ENCODE peak calls at places on chromosomes 12 and 14, in five cellular contexts. F is adrenal gland, M is endothelial cell, O is pancreas, U is esophagus squamous epithelium. I is an unnamed sample.

GRCh38 chr12:78863482-78864427 is 819 bp upstream of the SYT1 start:
- DNase-seq in F (peak; percentile 23), M (peak; percentile 55), O (peak; percentile 49), U (no peak), I (peak; percentile 24)

GRCh38 chr12:11650697-11651281 is 1.3 kb downstream of the ETV6 start:
- DNase-seq in M (no peak), F (no peak), O (no peak), U (no peak), I (no peak)

GRCh38 chr12:57775563-57776246 is 3.3 kb downstream of the EEF1AKMT3 start:
- DNase-seq in F (no peak), U (no peak), O (no peak), M (no peak), I (no peak)

GRCh38 chr12:24226745-24227350 is 277.4 kb upstream of the SOX5 start:
- DNase-seq in F (no peak), O (no peak), U (no peak), M (no peak), I (no peak)

GRCh38 chr12:1927751-1928351 is 9.4 kb upstream of the CACNA2D4 start:
- DNase-seq in O (peak; percentile 5), U (no peak), F (peak; percentile 9), M (no peak), I (no peak)

GRCh38 chr14:61663312-61663974 is 31.9 kb upstream of the HIF1A start:
- DNase-seq in U (no peak), M (no peak), O (no peak), F (no peak), I (no peak)

GRCh38 chr14:23865502-23865901 is 88.1 kb upstream of the DHRS4 start:
- DNase-seq in O (no peak), M (no peak), U (no peak), F (no peak), I (no peak)

GRCh38 chr12:126064028-126064427 is 998.8 kb downstream of the AACS start:
- DNase-seq in O (no peak), U (no peak), F (no peak), M (no peak), I (no peak)

GRCh38 chr14:67928375-67928774 is 108.8 kb downstream of the RAD51B start:
- DNase-seq in O (no peak), M (no peak), U (no peak), F (no peak), I (no peak)

GRCh38 chr14:67935371-67935770 is 115.8 kb downstream of the RAD51B start:
- DNase-seq in U (no peak), O (no peak), F (no peak), M (no peak), I (no peak)

GRCh38 chr14:67934087-67934486 is 114.5 kb downstream of the RAD51B start:
- DNase-seq in U (no peak), F (no peak), O (peak; percentile 34), M (peak; percentile 28), I (peak; percentile 6)

GRCh38 chr14:67934851-67935250 is 115.3 kb downstream of the RAD51B start:
- DNase-seq in M (no peak), U (no peak), O (no peak), F (no peak), I (no peak)

GRCh38 chr14:67932708-67933107 is 113.1 kb downstream of the RAD51B start:
- DNase-seq in O (no peak), M (no peak), U (no peak), F (no peak), I (no peak)
- TF ChIP-seq CTCF in O (no peak), M (no peak), U (no peak), F (no peak), I (no peak)

DNA sequence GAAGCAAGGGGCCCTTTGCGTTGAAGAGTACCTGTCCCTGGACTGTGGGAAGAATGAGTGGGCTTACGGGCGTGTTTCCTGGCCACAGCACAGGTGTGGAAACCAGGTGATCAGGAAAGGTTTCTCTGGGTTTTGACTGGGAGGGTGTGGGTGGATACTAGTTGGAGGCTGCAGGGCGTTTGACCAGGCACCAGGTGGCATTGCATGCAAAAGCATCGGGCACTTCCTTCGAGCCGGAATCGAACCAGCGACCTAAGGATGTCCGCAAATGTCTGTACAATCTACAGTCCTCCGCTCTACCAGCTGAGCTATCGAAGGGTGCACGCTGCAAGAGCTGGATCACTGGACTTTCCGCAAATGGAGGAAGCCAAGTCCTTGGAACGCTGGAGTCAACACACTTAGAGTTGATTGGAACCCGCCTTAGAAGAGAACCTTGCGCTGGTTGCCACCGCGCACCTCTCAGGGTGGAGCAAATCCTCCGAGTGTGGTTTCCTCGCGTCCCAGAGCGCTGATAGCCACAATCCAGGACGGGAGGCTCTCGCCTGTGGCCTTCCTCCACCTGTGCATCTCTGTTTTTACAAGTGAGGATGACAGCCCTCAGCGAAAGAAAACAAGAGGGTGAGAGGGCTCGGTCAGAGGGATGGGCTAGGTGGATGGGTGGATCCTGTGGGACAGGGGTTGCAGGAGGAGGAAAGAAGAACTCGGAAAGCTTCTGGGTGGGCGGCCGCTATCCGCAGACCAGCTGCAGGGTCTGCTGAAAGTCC is 21.2 kb upstream of the RNASE4 start:
- DNase-seq in U (peak; percentile 10), M (peak; percentile 68), O (peak; percentile 92), F (peak; percentile 49), I (no peak)
- TF ChIP-seq CTCF in U (peak; percentile 52), M (peak; percentile 38), O (peak; percentile 56), F (peak; percentile 45), I (peak; percentile 48)

DNA sequence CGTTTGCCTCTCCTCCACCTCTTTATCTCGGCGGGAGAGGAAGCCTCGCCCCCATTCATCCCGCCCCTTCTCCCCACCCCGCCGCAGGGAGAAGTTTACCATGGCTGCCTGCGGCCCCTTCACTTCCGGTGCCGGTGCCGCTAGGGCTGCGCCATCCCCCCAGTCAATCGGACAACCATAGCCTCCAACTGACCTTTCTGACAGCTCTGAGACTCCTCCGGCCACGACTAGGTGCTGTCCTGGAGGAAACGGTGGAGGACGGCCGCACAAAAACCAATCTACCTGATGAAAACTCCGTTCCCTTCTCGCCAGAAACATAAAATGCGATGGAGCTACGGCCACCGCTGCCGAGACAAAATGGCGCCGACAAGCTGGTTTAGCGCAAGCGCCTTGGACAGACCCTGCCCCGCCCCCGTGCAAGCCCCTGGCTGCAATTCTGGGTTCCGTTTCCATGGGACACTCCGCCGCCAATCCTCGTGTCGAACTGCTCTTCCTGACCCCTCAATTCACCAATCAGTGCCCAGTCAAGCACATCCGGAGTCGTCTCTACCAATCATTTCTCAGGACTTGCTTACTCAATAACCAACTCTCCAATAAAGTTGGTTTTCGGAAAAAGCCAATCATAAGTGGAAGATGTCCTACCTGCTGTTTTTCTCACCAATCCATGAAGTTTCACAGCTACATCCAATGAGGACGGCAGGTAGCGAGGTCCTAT is 436 bp upstream of the ARID4A start:
- DNase-seq in M (peak; percentile 96), U (peak; percentile 94), F (peak; percentile 99), O (peak; percentile 98), I (peak; percentile 92)
- TF ChIP-seq CTCF in M (no peak), U (no peak), F (no peak), O (no peak), I (no peak)

GRCh38 chr14:60510254-60510975 is 1.5 kb downstream of the SIX6 start:
- DNase-seq in F (no peak), U (no peak), O (no peak), M (no peak), I (peak; percentile 14)

GRCh38 chr14:60506985-60507829 is 1.7 kb upstream of the SIX6 start:
- DNase-seq in M (no peak), F (no peak), U (no peak), O (no peak), I (no peak)

GRCh38 chr14:60508363-60508706 is 611 bp upstream of the SIX6 start:
- DNase-seq in M (no peak), F (no peak), U (no peak), O (no peak), I (no peak)

GRCh38 chr14:60509438-60510253 is 700 bp downstream of the SIX6 start:
- DNase-seq in F (no peak), M (peak; percentile 28), U (no peak), O (no peak), I (peak; percentile 17)

DNA sequence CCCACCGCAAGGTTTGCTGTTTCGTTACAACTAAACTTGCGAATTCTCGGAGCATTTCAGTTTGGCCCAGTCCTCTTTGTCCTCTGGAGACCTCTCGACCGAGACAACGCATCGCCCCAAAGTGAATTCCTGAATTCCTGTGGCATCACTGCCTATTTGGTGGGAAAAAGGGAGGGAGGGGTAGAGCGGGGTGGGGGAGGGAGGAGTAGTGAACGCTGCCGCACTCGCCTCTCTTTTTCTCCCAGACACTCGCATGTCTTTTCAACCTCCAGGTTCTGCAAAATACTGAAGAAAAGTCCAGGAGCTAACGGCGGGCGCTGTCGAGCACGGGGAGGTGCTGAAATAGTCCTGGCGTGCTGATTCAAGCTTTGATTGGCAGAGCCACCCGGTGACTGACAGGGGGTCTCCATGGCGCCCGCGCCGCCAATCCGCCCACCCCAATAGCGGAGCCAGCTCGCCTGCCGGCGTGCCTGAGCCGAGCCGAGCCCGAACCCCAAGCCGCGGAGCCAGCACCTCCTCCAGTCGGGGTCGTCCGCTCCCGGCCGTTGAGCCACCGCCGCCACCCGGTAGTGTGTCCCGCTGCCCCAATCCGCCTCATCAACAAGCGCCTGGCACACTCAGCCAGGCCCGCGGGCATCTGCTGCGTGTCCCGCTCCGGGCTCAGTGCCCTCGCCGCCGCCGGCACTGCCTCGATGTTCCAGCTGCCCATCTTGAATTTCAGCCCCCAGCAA is at the start of gene SIX6:
- DNase-seq in M (peak; percentile 68), O (no peak), F (no peak), U (no peak), I (peak; percentile 44)
- TF ChIP-seq CTCF in M (no peak), O (no peak), F (no peak), U (no peak), I (no peak)

DNA sequence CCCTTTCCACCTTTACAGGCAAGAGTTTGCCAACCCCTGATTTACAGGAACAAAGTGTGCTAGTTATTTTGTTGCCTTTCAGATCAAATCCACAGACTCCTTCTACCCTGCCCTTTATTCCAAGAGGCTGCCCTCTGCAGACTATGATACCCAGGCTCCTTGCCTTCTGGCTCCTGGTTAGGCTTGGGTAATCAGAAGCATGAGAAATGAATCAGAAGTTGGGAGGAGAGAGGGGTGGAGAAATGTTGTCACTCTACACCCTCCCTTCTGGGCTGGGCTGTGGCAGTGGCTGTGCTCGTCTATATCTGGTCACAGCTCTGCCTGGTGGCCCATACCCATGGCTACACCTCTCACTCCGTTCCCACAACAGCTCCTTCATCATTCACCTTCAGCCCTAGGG is 204.6 kb upstream of the PLXNC1 start:
- DNase-seq in U (no peak), M (no peak), O (no peak), F (peak; percentile 64), I (no peak)
- TF ChIP-seq CTCF in U (no peak), M (no peak), O (no peak), F (peak; percentile 36), I (no peak)

DNA sequence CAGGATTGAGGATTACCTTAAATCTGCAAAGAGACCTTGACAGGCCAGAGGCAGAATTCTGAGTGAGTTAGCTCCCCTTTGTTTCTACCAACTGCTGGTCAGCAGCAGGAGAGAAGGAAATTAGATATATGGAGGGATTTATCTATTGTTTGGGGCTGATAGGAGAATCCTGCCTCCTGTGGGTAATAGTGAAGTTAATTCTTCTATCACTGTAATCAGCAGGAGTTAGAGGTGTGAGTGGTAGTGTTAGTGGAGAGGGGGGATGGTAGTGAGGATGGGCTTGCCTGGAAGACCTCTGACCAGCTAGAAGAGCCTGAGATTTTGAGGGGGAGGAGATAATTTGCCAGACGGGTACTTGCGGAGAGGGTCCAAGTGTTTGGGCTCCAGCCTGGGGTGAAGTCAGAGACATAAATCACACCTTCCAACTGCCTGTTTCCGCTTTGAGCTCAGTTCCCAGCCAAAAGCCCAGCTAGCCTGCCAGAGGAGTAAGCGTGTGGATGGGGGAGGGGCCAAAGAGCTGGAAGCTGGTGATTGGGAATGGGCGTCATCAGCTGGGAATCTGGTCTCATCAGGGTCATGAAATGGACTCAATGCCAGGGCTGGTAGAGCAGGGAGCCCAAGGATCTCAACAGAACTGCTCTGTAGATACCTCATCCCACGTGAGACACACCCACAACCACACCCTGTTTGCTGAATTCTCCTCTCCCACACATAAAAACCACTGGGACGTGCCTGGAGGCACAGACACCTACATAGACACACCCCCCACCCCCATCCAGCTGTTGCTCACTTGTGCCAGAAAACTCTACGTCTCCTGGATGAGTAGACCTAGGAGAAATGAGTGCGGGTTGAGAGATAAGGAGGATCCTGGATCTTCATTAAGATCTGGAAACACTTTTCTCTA is 13.1 kb upstream of the ITGA5 start:
- DNase-seq in F (peak; percentile 82), O (peak; percentile 71), M (peak; percentile 57), U (no peak), I (no peak)
- TF ChIP-seq CTCF in F (no peak), O (no peak), M (no peak), U (no peak), I (no peak)